ENCODE peak calls at places on chromosomes 5 and 9, in five cellular contexts. F is PC-3, A is K562, H is IMR-90, J is fibroblast of lung. C is an unnamed sample.
A peak's percentile ranks its signal among the peaks of the same experiment; 100 is the strongest.

GRCh38 chr9:35406183-35406959 is 83.5 kb upstream of the RUSC2 start:
- DNase-seq in F (no peak), A (peak; percentile 28), H (no peak), J (no peak), C (peak; percentile 93)

GRCh38 chr9:118931941-118932340 is 437.3 kb downstream of the BRINP1 start:
- DNase-seq in F (no peak), A (no peak), H (no peak), J (no peak), C (no peak)

GRCh38 chr5:178192244-178192643 is 5.1 kb upstream of the GMCL2 start:
- DNase-seq in F (peak; percentile 95), A (no peak), H (no peak), J (peak; percentile 24), C (no peak)

GRCh38 chr9:123637940-123638634 is 282.1 kb downstream of the CRB2 start:
- DNase-seq in F (no peak), A (peak; percentile 20), H (peak; percentile 3), J (peak; percentile 20), C (no peak)

GRCh38 chr5:131252824-131253171 is 11.1 kb upstream of the CDC42SE2 start:
- DNase-seq in F (no peak), A (peak; percentile 52), H (no peak), J (no peak), C (no peak)

GRCh38 chr9:34579097-34579818 is 10.3 kb downstream of the CNTFR start:
- DNase-seq in F (no peak), A (no peak), H (no peak), J (no peak), C (peak; percentile 87)

GRCh38 chr9:38087934-38088925 is 19.2 kb upstream of the SHB start:
- DNase-seq in F (peak; percentile 59), A (peak; percentile 81), H (peak; percentile 37), J (peak; percentile 29), C (peak; percentile 78)

GRCh38 chr9:93267091-93267541 is 83.2 kb downstream of the WNK2 start:
- DNase-seq in F (no peak), A (no peak), H (no peak), J (no peak), C (no peak)

GRCh38 chr9:20297646-20298084 is 324.6 kb downstream of the MLLT3 start:
- DNase-seq in F (no peak), A (no peak), H (peak; percentile 88), J (peak; percentile 84), C (no peak)

GRCh38 chr5:133445744-133446143 is 166.6 kb downstream of the FSTL4 start:
- DNase-seq in F (no peak), A (no peak), H (no peak), J (no peak), C (no peak)

GRCh38 chr5:59698774-59699173 is 194.8 kb downstream of the PDE4D start:
- DNase-seq in F (no peak), A (no peak), H (no peak), J (no peak), C (no peak)

GRCh38 chr5:124596595-124597388 is 149.6 kb downstream of the ZNF608 start:
- DNase-seq in F (peak; percentile 81), A (peak; percentile 65), H (peak; percentile 92), J (peak; percentile 97), C (no peak)

GRCh38 chr5:39299962-39300361 is 64.3 kb downstream of the C9 start:
- DNase-seq in F (no peak), A (no peak), H (no peak), J (no peak), C (no peak)

GRCh38 chr5:58335518-58335917 is 124.4 kb downstream of the PLK2 start:
- DNase-seq in F (peak; percentile 46), A (no peak), H (peak; percentile 5), J (no peak), C (no peak)

GRCh38 chr5:11903614-11904269 is 504 bp downstream of the CTNND2 start:
- DNase-seq in F (peak; percentile 57), A (no peak), H (no peak), J (peak; percentile 45), C (peak; percentile 90)

GRCh38 chr5:140881889-140882590 is at the start of gene PCDHA13:
- DNase-seq in F (peak; percentile 80), A (no peak), H (no peak), J (no peak), C (peak; percentile 57)

GRCh38 chr9:129879103-129879699 is 43.9 kb downstream of the USP20 start:
- DNase-seq in F (no peak), A (peak; percentile 99), H (no peak), J (no peak), C (no peak)

GRCh38 chr5:82259172-82259800 is 18.9 kb downstream of the RPS23 start:
- DNase-seq in F (peak; percentile 30), A (no peak), H (peak; percentile 47), J (peak; percentile 26), C (no peak)

DNA sequence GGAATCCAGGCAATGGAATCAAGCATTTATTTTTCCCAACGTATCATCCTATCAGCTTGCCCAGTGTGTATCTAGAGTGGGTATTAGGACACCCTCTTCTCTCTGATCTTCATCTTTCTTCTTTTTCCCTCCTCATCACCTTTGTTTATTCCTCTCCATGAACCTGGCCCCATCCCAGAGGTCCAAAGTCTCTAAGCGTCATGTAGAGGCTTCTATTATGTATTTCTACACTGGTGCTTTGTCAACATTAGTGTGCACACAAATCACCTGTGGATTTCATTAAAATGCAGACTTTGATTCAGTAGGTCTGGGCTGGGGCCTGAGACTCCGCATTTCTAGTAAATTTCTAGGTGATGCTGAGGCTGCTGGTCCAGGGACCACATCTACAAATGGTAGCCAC is 19.8 kb upstream of the PIP5K1B start:
- DNase-seq in F (no peak), A (no peak), H (no peak), J (no peak), C (no peak)
- H2AFZ ChIP-seq in F (no peak overlapping the region), A (peak overlapping the region; percentile 44), H (no peak overlapping the region), J (no peak overlapping the region), C (no peak overlapping the region)

GRCh38 chr9:77177143-77177893 is at the start of gene VPS13A:
- DNase-seq in F (peak; percentile 91), A (peak; percentile 94), H (peak; percentile 91), J (peak; percentile 91), C (peak; percentile 99)
- H2AFZ ChIP-seq in F (peak within 1 kb of the TSS; percentile 94), A (peak within 1 kb of the TSS; percentile 88), H (peak within 1 kb of the TSS; percentile 96), J (peak within 1 kb of the TSS; percentile 93), C (peak within 1 kb of the TSS; percentile 90)

GRCh38 chr9:114938687-114939575 is 8.5 kb upstream of the TNFSF8 start:
- DNase-seq in F (no peak), A (no peak), H (no peak), J (no peak), C (no peak)
- H2AFZ ChIP-seq in F (no peak overlapping the region), A (no peak overlapping the region), H (no peak overlapping the region), J (no peak overlapping the region), C (no peak overlapping the region)

GRCh38 chr5:145801195-145801594 is 33.9 kb downstream of the PRELID2 start:
- DNase-seq in F (no peak), A (no peak), H (no peak), J (no peak), C (no peak)

GRCh38 chr5:145796318-145796717 is 38.8 kb downstream of the PRELID2 start:
- DNase-seq in F (no peak), A (no peak), H (no peak), J (no peak), C (no peak)

GRCh38 chr5:145800181-145800580 is 35.0 kb downstream of the PRELID2 start:
- DNase-seq in F (no peak), A (no peak), H (no peak), J (no peak), C (no peak)

GRCh38 chr5:145793574-145793973 is 41.6 kb downstream of the PRELID2 start:
- DNase-seq in F (no peak), A (no peak), H (no peak), J (no peak), C (no peak)

GRCh38 chr5:145797336-145797735 is 37.8 kb downstream of the PRELID2 start:
- DNase-seq in F (peak; percentile 31), A (no peak), H (peak; percentile 59), J (peak; percentile 47), C (no peak)
- H2AFZ ChIP-seq in F (no peak overlapping the region), A (no peak overlapping the region), H (no peak overlapping the region), J (no peak overlapping the region), C (no peak overlapping the region)